ENCODE peak calls at places on chromosomes 7 and 10, in nine cellular contexts. Z is GM23338, H is astrocyte of the spinal cord, G is body of pancreas, Q is bronchial epithelial cell, B is cardiac fibroblast, Y is GM12864, V is lower leg skin, R is stomach. C is an unnamed sample.

GRCh38 chr10:49094707-49095106 is 20.6 kb downstream of the VSTM4 start:
- DNase-seq in G (no peak), R (no peak), V (peak), B (no peak), Y (no peak), Q (no peak), Z (no peak), H (no peak), C (no peak)

GRCh38 chr10:86188326-86188725 is 178.3 kb downstream of the GRID1 start:
- DNase-seq in Q (no peak), H (no peak), G (no peak), V (peak), B (no peak), R (peak), Y (no peak), Z (no peak), C (no peak)

GRCh38 chr7:66013938-66014337 is 31.9 kb upstream of the GUSB start:
- DNase-seq in Y (no peak), B (peak), G (peak), V (no peak), Q (peak), H (peak), R (peak), Z (peak), C (peak)

GRCh38 chr7:45328397-45329080 is 170.9 kb downstream of the RAMP3 start:
- DNase-seq in G (no peak), Y (no peak), Q (no peak), H (no peak), B (no peak), R (no peak), V (no peak), Z (no peak), C (no peak)

GRCh38 chr7:39587393-39587792 is 21.2 kb downstream of the YAE1 start:
- DNase-seq in Y (no peak), V (no peak), R (no peak), Z (no peak), B (no peak), Q (peak), H (no peak), G (no peak), C (peak)

GRCh38 chr7:112236597-112236996 is 30.1 kb downstream of the ZNF277 start:
- DNase-seq in Q (peak), B (no peak), Z (no peak), V (no peak), H (no peak), Y (no peak), G (no peak), R (no peak), C (no peak)

GRCh38 chr7:86968618-86969017 is 90.8 kb downstream of the ELAPOR2 start:
- DNase-seq in G (no peak), R (no peak), B (peak), Z (no peak), V (no peak), H (no peak), Q (no peak), Y (no peak), C (no peak)

GRCh38 chr10:25851548-25851947 is 82.5 kb upstream of the MYO3A start:
- DNase-seq in Q (no peak), B (no peak), Y (no peak), G (no peak), R (no peak), H (no peak), Z (peak), V (no peak), C (no peak)

GRCh38 chr10:73888514-73888913 is 14.2 kb upstream of the CAMK2G start:
- DNase-seq in H (no peak), V (no peak), Q (peak), B (no peak), Y (no peak), R (no peak), Z (no peak), G (peak), C (peak)

GRCh38 chr10:26573674-26574073 is 123.8 kb upstream of the PDSS1 start:
- DNase-seq in Z (peak), H (no peak), Q (no peak), Y (no peak), V (no peak), R (no peak), B (no peak), G (no peak), C (no peak)

GRCh38 chr7:80736371-80736770 is 97.9 kb downstream of the CD36 start:
- DNase-seq in Z (no peak), Q (peak), G (no peak), H (no peak), B (no peak), V (no peak), R (no peak), Y (no peak), C (peak)

GRCh38 chr7:80729586-80730320 is 91.3 kb downstream of the CD36 start:
- DNase-seq in G (no peak), V (no peak), R (no peak), Y (no peak), Q (no peak), Z (no peak), H (peak), B (peak), C (peak)

GRCh38 chr7:80726731-80727130 is 88.3 kb downstream of the CD36 start:
- DNase-seq in B (no peak), Z (no peak), Q (no peak), V (no peak), G (no peak), Y (no peak), H (no peak), R (no peak), C (no peak)

GRCh38 chr7:80735330-80735729 is 96.9 kb downstream of the CD36 start:
- DNase-seq in Q (no peak), Y (no peak), B (no peak), G (no peak), Z (no peak), H (no peak), R (no peak), V (no peak), C (no peak)

DNA sequence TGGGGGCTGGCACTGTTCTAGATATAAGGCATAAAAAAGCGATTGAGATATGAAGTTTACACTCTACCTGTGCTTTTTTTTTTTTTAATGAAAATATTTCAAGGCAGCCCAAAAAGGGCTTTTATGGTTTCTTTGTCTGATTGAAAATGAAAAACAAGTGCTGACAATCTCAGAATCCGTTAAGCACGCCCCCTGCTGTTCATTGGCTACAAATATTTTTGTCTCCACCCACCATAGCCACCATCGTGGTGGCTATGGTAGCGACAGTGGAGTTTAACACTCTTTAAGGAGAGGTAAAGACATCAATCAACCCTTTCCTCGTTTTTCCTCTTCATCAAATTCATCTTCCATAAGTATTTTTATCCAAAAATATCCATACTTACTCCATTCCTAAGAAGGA is 94.2 kb downstream of the CD36 start:
- DNase-seq in H (no peak), Z (peak), Q (no peak), B (no peak), R (no peak), Y (no peak), G (no peak), V (no peak), C (peak)
- H3K4me3 ChIP-seq in H (no peak), Z (no peak), Q (no peak), B (no peak), R (no peak), Y (no peak), G (no peak), V (no peak), C (no peak)

GRCh38 chr7:19061331-19061730 is 56.1 kb downstream of the TWIST1 start:
- DNase-seq in G (no peak), Y (no peak), H (no peak), Q (peak), Z (no peak), B (peak), R (no peak), V (no peak), C (no peak)

GRCh38 chr7:19056305-19056704 is 61.1 kb downstream of the TWIST1 start:
- DNase-seq in Q (no peak), B (no peak), H (no peak), G (no peak), V (no peak), Z (no peak), Y (no peak), R (no peak), C (no peak)

GRCh38 chr7:19060870-19061269 is 56.6 kb downstream of the TWIST1 start:
- DNase-seq in Y (no peak), H (peak), R (no peak), Q (peak), B (peak), G (no peak), V (no peak), Z (no peak), C (peak)

GRCh38 chr7:19066109-19066508 is 51.3 kb downstream of the TWIST1 start:
- DNase-seq in Q (no peak), B (peak), G (no peak), Y (no peak), Z (no peak), R (no peak), H (no peak), V (no peak), C (no peak)

DNA sequence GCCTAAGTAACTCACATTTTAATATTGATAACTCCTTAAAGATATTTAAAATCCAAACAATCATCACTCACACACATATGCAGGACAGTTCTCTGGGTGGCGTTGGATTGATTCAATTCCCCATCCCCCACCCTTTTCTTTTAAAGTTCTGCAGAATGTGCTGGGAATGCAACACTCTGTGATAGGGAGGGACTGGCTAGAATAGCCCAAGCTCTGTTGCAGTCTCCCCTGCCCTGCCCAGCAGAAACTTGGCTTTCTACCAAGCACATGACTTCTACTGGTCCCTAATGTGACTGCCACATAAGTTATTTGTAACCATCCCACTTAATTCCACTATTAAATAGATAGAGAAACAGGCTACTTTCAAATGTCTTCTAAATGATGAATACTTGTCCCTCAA is 55.2 kb downstream of the TWIST1 start:
- DNase-seq in Y (no peak), R (no peak), B (no peak), G (no peak), V (no peak), Q (no peak), H (no peak), Z (peak), C (no peak)
- TF ChIP-seq CTCF in Y (no peak), R (no peak), B (no peak), G (no peak), V (no peak), Q (no peak), H (no peak), Z (no peak), C (no peak)

GRCh38 chr7:32658034-32658944 is 163.0 kb downstream of the AVL9 start:
- DNase-seq in V (no peak), Z (no peak), R (no peak), G (no peak), B (peak), Q (peak), H (peak), Y (no peak), C (peak)
- H3K4me3 ChIP-seq in V (no peak), Z (no peak), R (no peak), G (no peak), B (no peak), Q (no peak), H (no peak), Y (no peak), C (no peak)

GRCh38 chr7:1936531-1937251 is 266.6 kb downstream of the ELFN1 start:
- DNase-seq in B (no peak), Q (no peak), G (no peak), Y (no peak), V (no peak), R (no peak), Z (no peak), H (no peak), C (no peak)
- TF ChIP-seq CTCF in B (no peak), Q (no peak), G (no peak), Y (no peak), V (no peak), R (no peak), Z (no peak), H (no peak), C (no peak)

GRCh38 chr10:121709674-121710073 is 111.4 kb upstream of the FGFR2 start:
- DNase-seq in V (no peak), G (no peak), Y (no peak), B (peak), Q (no peak), R (no peak), Z (no peak), H (peak), C (no peak)
- H3K4me3 ChIP-seq in V (no peak), G (no peak), Y (no peak), B (no peak), Q (no peak), R (no peak), Z (no peak), H (no peak), C (no peak)

GRCh38 chr10:69056536-69057260 is 31.2 kb upstream of the SRGN start:
- DNase-seq in G (no peak), H (no peak), V (no peak), Z (no peak), B (no peak), Q (no peak), Y (no peak), R (no peak), C (no peak)

GRCh38 chr10:69055241-69055640 is 32.7 kb upstream of the SRGN start:
- DNase-seq in Q (no peak), G (no peak), Y (no peak), Z (no peak), B (no peak), V (no peak), R (no peak), H (no peak), C (no peak)

GRCh38 chr10:69056129-69056528 is 31.8 kb upstream of the SRGN start:
- DNase-seq in V (no peak), R (no peak), Y (no peak), H (no peak), Z (no peak), Q (no peak), G (no peak), B (peak), C (no peak)

GRCh38 chr10:69057951-69058297 is 30.0 kb upstream of the SRGN start:
- DNase-seq in Y (no peak), H (peak), Z (no peak), B (peak), R (no peak), G (no peak), V (no peak), Q (peak), C (peak)

GRCh38 chr10:69057261-69057950 is 30.5 kb upstream of the SRGN start:
- DNase-seq in R (peak), H (peak), B (no peak), Y (no peak), V (no peak), Q (no peak), G (no peak), Z (peak), C (no peak)
- TF ChIP-seq CTCF in R (no peak), H (no peak), B (no peak), Y (no peak), V (no peak), Q (no peak), G (no peak), Z (peak), C (no peak)

GRCh38 chr10:133088524-133089460 is 1.1 kb downstream of the ADGRA1 start:
- DNase-seq in V (no peak), G (no peak), Q (no peak), R (no peak), Z (no peak), B (no peak), H (no peak), Y (no peak), C (no peak)

GRCh38 chr10:133091316-133091715 is 3.6 kb downstream of the ADGRA1 start:
- DNase-seq in Z (no peak), Q (no peak), B (no peak), R (no peak), Y (no peak), V (no peak), H (no peak), G (no peak), C (no peak)

GRCh38 chr10:133090654-133091053 is 2.9 kb downstream of the ADGRA1 start:
- DNase-seq in Z (no peak), B (no peak), G (no peak), Q (no peak), Y (no peak), H (no peak), R (no peak), V (no peak), C (no peak)

GRCh38 chr10:133089461-133089800 is 1.7 kb downstream of the ADGRA1 start:
- DNase-seq in Z (no peak), V (no peak), Q (no peak), B (no peak), R (no peak), Y (no peak), H (no peak), G (no peak), C (no peak)

GRCh38 chr10:133090101-133090500 is 2.4 kb downstream of the ADGRA1 start:
- DNase-seq in Y (no peak), B (no peak), R (no peak), Z (no peak), H (no peak), G (no peak), V (no peak), Q (no peak), C (no peak)
- H3K4me3 ChIP-seq in Y (no peak), B (no peak), R (no peak), Z (no peak), H (no peak), G (no peak), V (no peak), Q (no peak), C (no peak)

GRCh38 chr10:79052311-79053080 is 16.3 kb upstream of the ZMIZ1 start:
- DNase-seq in B (peak), V (peak), Z (peak), R (peak), G (peak), Q (peak), Y (no peak), H (no peak), C (peak)
- TF ChIP-seq CTCF in B (peak), V (no peak), Z (peak), R (no peak), G (no peak), Q (peak), Y (peak), H (peak), C (peak)

DNA sequence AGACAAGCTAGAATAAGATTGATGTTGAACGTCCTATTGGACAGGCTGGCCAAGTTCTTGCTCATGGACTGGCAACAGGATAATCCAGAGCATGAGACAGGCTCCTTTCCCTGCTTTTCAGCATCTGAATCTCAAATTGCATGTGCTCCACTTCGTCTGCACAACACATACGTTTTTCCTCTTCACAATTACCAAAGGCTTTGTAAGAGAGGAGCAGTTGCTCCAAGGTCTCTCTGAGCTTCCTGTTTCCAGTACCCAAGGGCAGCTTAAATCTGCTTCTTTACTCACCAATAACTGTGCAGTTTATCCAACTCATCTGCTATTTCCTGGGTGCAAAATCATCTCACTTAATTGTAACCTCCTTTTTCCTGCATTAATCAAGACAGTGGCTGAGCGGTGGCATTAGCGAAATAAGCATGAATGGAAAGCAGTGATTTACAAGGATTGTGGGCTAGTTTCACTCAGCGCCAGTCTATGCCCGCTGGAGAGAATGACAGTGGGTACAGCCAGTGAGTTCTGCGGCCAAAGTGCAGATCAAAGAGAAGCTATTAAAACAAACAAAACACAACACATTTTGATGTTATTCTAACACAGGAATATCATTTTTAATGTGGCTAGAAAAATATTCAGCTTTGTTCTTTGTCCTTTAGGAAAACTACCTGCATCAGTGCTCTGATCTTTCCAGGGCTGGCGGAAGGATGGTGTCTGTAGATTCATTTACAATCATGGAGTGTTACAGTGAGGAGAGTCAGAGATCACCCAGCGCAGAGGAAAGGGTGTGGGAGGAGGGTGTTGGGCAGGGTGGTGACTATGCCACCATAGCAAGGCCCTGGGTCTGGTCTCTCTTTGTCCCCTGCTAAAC is 79.8 kb downstream of the CHN2 start:
- DNase-seq in Y (no peak), Z (no peak), B (peak), R (no peak), Q (no peak), G (no peak), V (no peak), H (no peak), C (no peak)
- H3K4me3 ChIP-seq in Y (no peak), Z (no peak), B (no peak), R (no peak), Q (no peak), G (no peak), V (no peak), H (no peak), C (no peak)

GRCh38 chr10:75234683-75235374 is 928 bp downstream of the COMTD1 start:
- DNase-seq in Y (no peak), Q (no peak), B (no peak), H (no peak), Z (peak), G (peak), R (peak), V (peak), C (no peak)
- TF ChIP-seq CTCF in Y (no peak), Q (peak), B (no peak), H (no peak), Z (peak), G (no peak), R (no peak), V (no peak), C (no peak)

C was measured in epithelial cell of esophagus.